ENCODE peak calls at places on chromosomes 5 and 9, in six cellular contexts. A is mucosa of gallbladder, K is SK-MEL-5, B is heart left ventricle, Q is ovary, H is H7. V is an unnamed sample.

GRCh38 chr5:180171568-180172094 is 37.4 kb downstream of the RASGEF1C start:
- DNase-seq in A (no peak), K (no peak), B (no peak), Q (no peak), H (peak), V (no peak)

GRCh38 chr5:89133975-89134374 is 251.0 kb upstream of the MEF2C start:
- DNase-seq in A (no peak), K (no peak), B (no peak), Q (no peak), H (no peak), V (no peak)

GRCh38 chr5:154087260-154087659 is 48.5 kb downstream of the MFAP3 start:
- DNase-seq in A (no peak), K (peak), B (no peak), Q (no peak), H (no peak), V (no peak)

GRCh38 chr9:113581865-113582697 is 118.6 kb downstream of the RGS3 start:
- DNase-seq in A (peak), K (peak), B (peak), Q (peak), H (peak), V (peak)

GRCh38 chr5:106017243-106017857 is 1653.4 kb downstream of the EFNA5 start:
- DNase-seq in A (no peak), K (no peak), B (no peak), Q (no peak), H (no peak), V (no peak)

GRCh38 chr9:128818839-128819715 is 777 bp downstream of the ENDOG start:
- DNase-seq in A (no peak), K (no peak), B (peak), Q (peak), H (peak), V (no peak)

GRCh38 chr9:70229026-70229425 is 29.8 kb upstream of the SMC5 start:
- DNase-seq in A (no peak), K (peak), B (no peak), Q (peak), H (peak), V (no peak)

GRCh38 chr5:134048864-134049263 is 44.1 kb upstream of the VDAC1 start:
- DNase-seq in A (no peak), K (no peak), B (no peak), Q (no peak), H (no peak), V (no peak)

GRCh38 chr5:78738693-78739300 is 90.2 kb upstream of the LHFPL2 start:
- DNase-seq in A (no peak), K (no peak), B (no peak), Q (no peak), H (no peak), V (peak)

GRCh38 chr9:127720031-127720864 is 4.4 kb downstream of the TTC16 start:
- DNase-seq in A (no peak), K (no peak), B (peak), Q (no peak), H (no peak), V (no peak)